ENCODE peak calls at places on chromosomes 2 and 18, in six cellular contexts. O is NCI-H1417 treated with DMSO at 0.1 percent for 48 hours, C is stromal cell of bone marrow, F is T-helper 2 cell, Z is mucosa of gallbladder, B is vagina. G is an unnamed sample.

GRCh38 chr18:21725201-21725600 is 15.4 kb upstream of the MIB1 start:
- DNase-seq in F (no peak), B (no peak), O (no peak), Z (no peak), C (no peak), G (no peak)

GRCh38 chr18:40109251-40110049 is 1845.6 kb upstream of the PIK3C3 start:
- DNase-seq in Z (no peak), B (no peak), O (no peak), F (no peak), C (no peak), G (no peak)

GRCh38 chr18:44051088-44051487 is 629.6 kb upstream of the SETBP1 start:
- DNase-seq in O (no peak), Z (no peak), B (no peak), F (no peak), C (no peak), G (no peak)

GRCh38 chr2:111221701-111222100 is 101.0 kb downstream of the BCL2L11 start:
- DNase-seq in Z (no peak), C (no peak), F (no peak), O (no peak), B (no peak), G (no peak)

GRCh38 chr2:28568533-28568932 is 72.7 kb downstream of the PLB1 start:
- DNase-seq in Z (no peak), C (no peak), F (no peak), O (no peak), B (no peak), G (no peak)

GRCh38 chr2:132383956-132384355 is 32.6 kb upstream of the GPR39 start:
- DNase-seq in C (no peak), F (no peak), B (no peak), Z (no peak), O (no peak), G (no peak)

GRCh38 chr2:11128258-11128951 is 26.9 kb upstream of the SLC66A3 start:
- DNase-seq in F (no peak), Z (no peak), C (peak), O (no peak), B (no peak), G (peak)

GRCh38 chr2:162242586-162243304 is 500 bp downstream of the FAP start:
- DNase-seq in C (peak), Z (no peak), B (no peak), O (no peak), F (no peak), G (no peak)

GRCh38 chr2:127624321-127625145 is 21.4 kb upstream of the GPR17 start:
- DNase-seq in O (no peak), Z (no peak), B (no peak), C (no peak), F (no peak), G (no peak)